ENCODE peak calls at places on chromosomes 4 and X, in ten cellular contexts. V is heart right ventricle, K is astrocyte of the spinal cord, A is coronary artery, U is uterus, I is upper lobe of right lung, R is fibroblast of lung, O is SK-N-SH, W is AG04450, Z is prostate gland. N is an unnamed sample.
A peak's percentile ranks its signal among the peaks of the same experiment; 100 is the strongest.

GRCh38 chr4:4388418-4388817 is 1.5 kb downstream of the NSG1 start:
- DNase-seq in V (no peak), U (no peak), K (no peak), R (no peak), Z (no peak), O (no peak), W (no peak), A (no peak), I (no peak), N (no peak)

GRCh38 chr4:79253930-79254329 is 71.9 kb downstream of the NAA11 start:
- DNase-seq in W (no peak), V (no peak), U (no peak), R (no peak), A (no peak), Z (no peak), K (no peak), I (no peak), O (peak; percentile 51), N (no peak)

GRCh38 chr4:11669156-11669555 is 240.5 kb upstream of the HS3ST1 start:
- DNase-seq in R (no peak), I (no peak), K (peak; percentile 7), A (no peak), O (no peak), Z (no peak), V (no peak), W (no peak), U (no peak), N (no peak)

GRCh38 chr4:87950516-87950915 is 25.0 kb upstream of the SPP1 start:
- DNase-seq in R (no peak), I (no peak), Z (no peak), A (no peak), U (no peak), W (no peak), V (no peak), O (no peak), K (no peak), N (no peak)

GRCh38 chr4:2868840-2869487 is 25.3 kb downstream of the ADD1 start:
- DNase-seq in R (no peak), Z (no peak), A (no peak), V (no peak), I (no peak), W (no peak), O (no peak), K (no peak), U (no peak), N (no peak)

GRCh38 chr4:30719363-30720020 is 677 bp upstream of the PCDH7 start:
- DNase-seq in Z (peak; percentile 69), U (peak; percentile 66), K (peak; percentile 66), W (no peak), I (no peak), A (peak; percentile 91), R (peak; percentile 73), V (peak; percentile 52), O (peak; percentile 65), N (no peak)

GRCh38 chr4:42104521-42104920 is 47.9 kb downstream of the BEND4 start:
- DNase-seq in O (no peak), U (no peak), R (peak; percentile 51), K (peak; percentile 1), Z (no peak), W (peak; percentile 3), A (no peak), V (no peak), I (no peak), N (peak; percentile 61)

GRCh38 chrX:39418936-39419659 is 617.8 kb downstream of the MID1IP1 start:
- DNase-seq in U (peak; percentile 56), V (peak; percentile 53), W (no peak), R (no peak), O (peak; percentile 39), I (no peak), A (no peak), K (no peak), Z (no peak), N (no peak)

GRCh38 chr4:129189630-129190029 is 93.7 kb downstream of the C4orf33 start:
- DNase-seq in W (no peak), R (no peak), Z (no peak), I (no peak), K (no peak), A (no peak), V (no peak), U (no peak), O (no peak), N (no peak)

DNA sequence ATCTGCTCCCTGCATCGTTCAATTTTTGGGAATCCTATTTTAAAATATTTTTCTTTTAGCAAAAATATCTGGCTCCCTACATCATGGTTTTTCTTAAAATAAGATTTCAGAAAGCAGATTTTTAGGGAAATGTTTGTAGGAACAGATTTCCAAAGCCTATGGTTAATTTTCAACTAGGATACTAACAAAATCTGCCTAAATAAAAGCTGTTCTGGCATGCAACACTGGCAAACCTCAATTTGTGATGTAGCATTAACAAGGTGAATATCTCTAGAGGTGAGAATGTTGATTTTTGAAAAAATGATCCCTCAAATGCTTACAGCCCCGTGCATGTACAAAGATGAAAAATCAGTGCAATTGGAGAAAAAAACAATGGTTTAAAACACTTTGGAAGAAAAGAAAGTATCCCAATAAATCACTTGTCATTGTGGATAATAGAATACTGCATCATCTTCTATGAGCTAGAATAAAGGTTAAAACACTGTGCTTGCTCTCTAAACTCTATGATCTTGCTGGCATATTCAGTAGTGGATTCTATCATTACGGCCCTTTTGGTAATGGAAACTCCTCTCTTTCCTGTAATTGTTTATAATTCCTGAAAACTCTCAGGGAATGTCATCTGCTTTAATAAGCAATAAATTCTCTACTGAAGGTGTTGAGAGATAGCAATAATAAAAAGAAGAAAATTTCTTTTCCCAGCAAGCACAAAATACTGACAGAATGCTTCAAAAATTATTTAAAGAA is 97.6 kb downstream of the C4orf33 start:
- DNase-seq in A (no peak), I (no peak), W (no peak), Z (no peak), V (no peak), O (no peak), K (no peak), U (no peak), R (no peak), N (no peak)
- TF ChIP-seq CTCF in A (no peak), I (no peak), W (no peak), Z (no peak), V (no peak), O (no peak), K (no peak), U (no peak), R (no peak), N (no peak)

GRCh38 chrX:71913156-71913950 is 2.7 kb downstream of the NHSL2 start:
- DNase-seq in W (no peak), R (no peak), O (no peak), I (no peak), V (no peak), U (no peak), Z (no peak), K (no peak), A (no peak), N (no peak)

GRCh38 chrX:71911023-71911730 is 532 bp downstream of the NHSL2 start:
- DNase-seq in K (no peak), W (no peak), V (no peak), A (no peak), Z (no peak), I (no peak), U (peak; percentile 23), R (no peak), O (peak; percentile 53), N (no peak)

GRCh38 chrX:71912156-71912555 is 1.5 kb downstream of the NHSL2 start:
- DNase-seq in W (no peak), Z (no peak), R (no peak), I (no peak), V (no peak), U (no peak), A (no peak), K (no peak), O (no peak), N (no peak)

GRCh38 chrX:71910526-71911022 is at the start of gene NHSL2:
- DNase-seq in R (no peak), I (no peak), W (no peak), O (no peak), A (no peak), U (peak; percentile 27), K (no peak), V (peak; percentile 24), Z (no peak), N (no peak)

DNA sequence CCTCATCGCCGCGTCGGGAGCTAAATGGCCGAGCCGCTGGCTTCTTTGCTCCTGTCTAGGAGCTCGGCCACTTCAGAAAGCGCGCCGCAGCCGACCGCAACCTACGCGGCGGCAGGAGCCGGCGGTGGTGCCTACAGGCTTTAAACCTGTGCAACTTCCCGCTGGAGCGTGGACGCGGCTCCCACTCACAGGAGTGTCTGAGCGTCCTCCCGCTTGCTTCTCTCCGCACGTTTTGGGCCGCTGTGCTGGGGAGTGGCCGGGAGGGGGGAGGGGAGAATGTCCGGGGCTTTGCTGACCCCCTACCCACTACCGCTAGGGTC is 1.0 kb downstream of the NHSL2 start:
- DNase-seq in U (peak; percentile 19), O (no peak), Z (no peak), W (no peak), K (no peak), I (no peak), R (no peak), A (no peak), V (no peak), N (peak; percentile 30)
- H3K4me3 ChIP-seq in U (peak overlapping the region; percentile 19), O (no peak overlapping the region), Z (peak overlapping the region; percentile 23), W (peak overlapping the region; percentile 53), K (peak overlapping the region; percentile 35), I (peak overlapping the region; percentile 44), R (no peak overlapping the region), A (peak overlapping the region; percentile 61), V (peak overlapping the region; percentile 53), N (peak overlapping the region; percentile 30)

GRCh38 chr4:147823135-147823534 is 91.2 kb downstream of the ARHGAP10 start:
- DNase-seq in W (no peak), A (no peak), V (no peak), U (no peak), Z (no peak), K (no peak), I (no peak), R (peak; percentile 42), O (no peak), N (peak; percentile 60)
- TF ChIP-seq CTCF in W (no peak), A (no peak), V (no peak), U (no peak), Z (no peak), K (no peak), I (no peak), R (no peak), O (no peak), N (no peak)

GRCh38 chr4:139962130-139962684 is 191.8 kb downstream of the MAML3 start:
- DNase-seq in K (no peak), Z (no peak), W (no peak), R (no peak), V (no peak), A (no peak), I (no peak), O (no peak), U (no peak), N (no peak)

GRCh38 chr4:139959398-139959797 is 194.6 kb downstream of the MAML3 start:
- DNase-seq in K (no peak), A (no peak), W (no peak), U (no peak), R (no peak), Z (no peak), I (no peak), V (no peak), O (no peak), N (no peak)

GRCh38 chr4:139961344-139961948 is 192.5 kb downstream of the MAML3 start:
- DNase-seq in O (no peak), U (no peak), W (no peak), I (no peak), R (no peak), K (no peak), Z (no peak), V (no peak), A (no peak), N (no peak)

GRCh38 chr4:139958738-139959096 is 195.3 kb downstream of the MAML3 start:
- DNase-seq in U (no peak), O (no peak), I (no peak), Z (no peak), A (no peak), W (no peak), V (peak; percentile 33), K (no peak), R (no peak), N (no peak)

DNA sequence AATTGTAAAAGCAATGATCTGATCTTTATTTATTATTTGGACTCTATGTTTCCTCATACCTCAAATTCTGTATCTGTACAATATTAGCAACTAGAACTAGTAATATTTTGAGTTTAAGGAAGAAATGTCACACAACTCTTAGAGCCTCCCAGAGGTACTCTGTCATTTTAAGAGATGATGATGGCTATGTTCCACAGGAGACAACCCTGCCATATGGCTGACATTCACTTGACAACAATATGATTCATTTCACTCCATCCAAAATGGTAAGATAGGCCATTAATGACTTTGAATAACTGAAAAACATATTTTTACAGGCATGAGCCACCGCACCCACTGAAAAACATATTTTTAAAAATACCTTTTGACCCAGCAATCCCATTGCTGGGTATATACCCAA is 190.3 kb downstream of the MAML3 start:
- DNase-seq in I (no peak), R (no peak), K (no peak), A (no peak), V (no peak), Z (no peak), W (no peak), U (no peak), O (no peak), N (no peak)
- H3K4me3 ChIP-seq in I (no peak overlapping the region), R (no peak overlapping the region), K (no peak overlapping the region), A (no peak overlapping the region), V (no peak overlapping the region), Z (no peak overlapping the region), W (no peak overlapping the region), U (no peak overlapping the region), O (no peak overlapping the region), N (no peak overlapping the region)